ENCODE peak calls at places on chromosomes 2 and 18, in four cellular contexts. P, M, F and W are unnamed samples.

GRCh38 chr2:157349949-157350510 is 24.4 kb upstream of the ERMN start:
- DNase-seq in P (no peak), M (no peak), F (no peak), W (no peak)

GRCh38 chr2:165390875-165391274 is 78.6 kb upstream of the CSRNP3 start:
- DNase-seq in P (no peak), M (no peak), F (no peak), W (no peak)

GRCh38 chr2:196242131-196242620 is 70.8 kb upstream of the STK17B start:
- DNase-seq in P (no peak), M (no peak), F (peak; percentile 92), W (no peak)

GRCh38 chr2:206713770-206714169 is 4.4 kb downstream of the DYTN start:
- DNase-seq in P (no peak), M (no peak), F (no peak), W (no peak)

GRCh38 chr18:6411367-6411766 is 3.3 kb downstream of the L3MBTL4 start:
- DNase-seq in P (no peak), M (no peak), F (no peak), W (no peak)

GRCh38 chr18:11857177-11857887 is 6.1 kb downstream of the CHMP1B start:
- DNase-seq in P (no peak), M (no peak), F (no peak), W (no peak)

GRCh38 chr2:78218066-78218465 is 695.9 kb upstream of the LRRTM4 start:
- DNase-seq in P (no peak), M (no peak), F (no peak), W (no peak)

GRCh38 chr2:105800036-105800755 is 55.5 kb downstream of the NCK2 start:
- DNase-seq in P (no peak), M (no peak), F (peak; percentile 46), W (no peak)

GRCh38 chr2:43542285-43542933 is 53.4 kb downstream of the THADA start:
- DNase-seq in P (peak; percentile 62), M (no peak), F (peak; percentile 50), W (no peak)

GRCh38 chr2:28663359-28663758 is 88.3 kb upstream of the PPP1CB start:
- DNase-seq in P (no peak), M (no peak), F (no peak), W (no peak)

GRCh38 chr18:59357928-59358327 is 1.1 kb downstream of the LMAN1 start:
- DNase-seq in P (no peak), M (no peak), F (peak; percentile 46), W (no peak)

GRCh38 chr2:62118160-62118559 is 77.8 kb upstream of the B3GNT2 start:
- DNase-seq in P (no peak), M (no peak), F (no peak), W (no peak)

GRCh38 chr2:173077506-173078177 is 2.0 kb downstream of the MAP3K20 start:
- DNase-seq in P (no peak), M (no peak), F (no peak), W (no peak)

GRCh38 chr18:13221821-13222220 is 3.3 kb downstream of the LDLRAD4 start:
- DNase-seq in P (peak; percentile 31), M (no peak), F (no peak), W (no peak)

GRCh38 chr2:128715360-128715759 is 396.7 kb upstream of the HS6ST1 start:
- DNase-seq in P (no peak), M (no peak), F (no peak), W (peak; percentile 42)

GRCh38 chr18:73646772-73647171 is 500.9 kb downstream of the FBXO15 start:
- DNase-seq in P (no peak), M (no peak), F (no peak), W (no peak)

GRCh38 chr18:5021558-5021957 is 175.5 kb downstream of the AKAIN1 start:
- DNase-seq in P (no peak), M (no peak), F (no peak), W (no peak)

GRCh38 chr2:182763311-182763912 is 47.4 kb downstream of the DNAJC10 start:
- DNase-seq in P (peak; percentile 4), M (no peak), F (no peak), W (no peak)

GRCh38 chr2:239691720-239692119 is 290.9 kb upstream of the HDAC4 start:
- DNase-seq in P (no peak), M (no peak), F (no peak), W (peak; percentile 1)

GRCh38 chr2:130920417-130921030 is 83.8 kb downstream of the ARHGEF4 start:
- DNase-seq in P (peak; percentile 84), M (peak; percentile 68), F (peak; percentile 13), W (peak; percentile 55)

GRCh38 chr2:9638532-9638931 is 7.7 kb upstream of the YWHAQ start:
- DNase-seq in P (no peak), M (no peak), F (no peak), W (no peak)

GRCh38 chr18:32542221-32542798 is 71.6 kb upstream of the GAREM1 start:
- DNase-seq in P (no peak), M (no peak), F (no peak), W (no peak)

GRCh38 chr2:239328306-239329191 is 72.3 kb downstream of the HDAC4 start:
- DNase-seq in P (no peak), M (no peak), F (no peak), W (peak; percentile 68)

GRCh38 chr2:151651274-151651673 is 83.0 kb downstream of the NEB start:
- DNase-seq in P (no peak), M (no peak), F (no peak), W (no peak)

GRCh38 chr2:174125151-174125550 is 123.2 kb downstream of the OLA1 start:
- DNase-seq in P (no peak), M (no peak), F (no peak), W (no peak)

GRCh38 chr18:21146016-21146415 is 34.4 kb upstream of the ROCK1 start:
- DNase-seq in P (no peak), M (no peak), F (no peak), W (no peak)

GRCh38 chr18:48844271-48844670 is 106.5 kb downstream of the SMAD7 start:
- DNase-seq in P (no peak), M (no peak), F (no peak), W (no peak)

GRCh38 chr2:239249781-239250180 is 151.0 kb downstream of the HDAC4 start:
- DNase-seq in P (no peak), M (no peak), F (no peak), W (no peak)

GRCh38 chr2:218354045-218354444 is 2.6 kb upstream of the CATIP start:
- DNase-seq in P (no peak), M (no peak), F (no peak), W (no peak)